ENCODE peak calls at places on chromosome 14, in nine cellular contexts. I, D, W, T, E, G, L, N and F are unnamed samples.

GRCh38 chr14:72619071-72619710 is 274.7 kb downstream of the DPF3 start:
- DNase-seq in L (peak; percentile 58), I (peak; percentile 23), G (no peak), E (no peak), N (no peak), T (no peak), D (peak; percentile 1), W (no peak), F (no peak)

GRCh38 chr14:36129181-36129580 is 47.3 kb downstream of the PTCSC3 start:
- DNase-seq in W (no peak), N (peak; percentile 37), I (no peak), G (no peak), L (no peak), E (peak; percentile 32), T (no peak), D (no peak), F (no peak)

GRCh38 chr14:100680439-100681051 is 46.1 kb upstream of the DLK1 start:
- DNase-seq in N (no peak), G (no peak), I (peak; percentile 68), L (no peak), E (no peak), D (no peak), W (no peak), T (no peak), F (no peak)

GRCh38 chr14:48575772-48576171 is 900.4 kb upstream of the MDGA2 start:
- DNase-seq in D (peak; percentile 10), E (no peak), W (no peak), I (peak; percentile 8), N (no peak), G (no peak), T (no peak), L (no peak), F (no peak)

GRCh38 chr14:67241416-67242362 is at the start of gene PALS1:
- DNase-seq in G (no peak), E (no peak), I (no peak), L (no peak), T (no peak), N (peak; percentile 55), W (no peak), D (peak; percentile 77), F (no peak)

GRCh38 chr14:39469094-39469710 is 37.0 kb upstream of the FBXO33 start:
- DNase-seq in N (no peak), I (peak; percentile 55), L (no peak), E (no peak), D (no peak), T (no peak), G (no peak), W (no peak), F (no peak)

GRCh38 chr14:77303417-77304156 is 17.1 kb downstream of the POMT2 start:
- DNase-seq in D (no peak), E (peak; percentile 96), I (no peak), W (no peak), T (no peak), N (peak; percentile 94), G (no peak), L (no peak), F (no peak)

GRCh38 chr14:102663031-102663430 is 70.6 kb downstream of the RCOR1 start:
- DNase-seq in W (no peak), L (no peak), E (no peak), N (no peak), I (peak; percentile 58), T (no peak), D (no peak), G (no peak), F (no peak)

GRCh38 chr14:64721391-64721791 is 17.2 kb downstream of the PLEKHG3 start:
- DNase-seq in W (peak; percentile 57), E (no peak), G (no peak), T (no peak), D (no peak), I (no peak), N (no peak), L (no peak), F (no peak)

GRCh38 chr14:79510659-79511058 is 700.6 kb downstream of the DIO2 start:
- DNase-seq in W (no peak), D (no peak), G (no peak), L (no peak), N (no peak), T (no peak), E (peak; percentile 25), I (no peak), F (no peak)

GRCh38 chr14:77206877-77207389 is 25.3 kb downstream of the TMEM63C start:
- DNase-seq in W (no peak), N (no peak), G (no peak), T (no peak), I (peak; percentile 42), E (no peak), L (no peak), D (no peak), F (peak; percentile 54)

GRCh38 chr14:76091036-76091435 is 60.7 kb upstream of the GPATCH2L start:
- DNase-seq in G (no peak), N (no peak), T (no peak), D (no peak), W (no peak), L (peak; percentile 90), E (no peak), I (peak; percentile 46), F (no peak)
- TF ChIP-seq CTCF in G (no peak), N (no peak), T (no peak), D (peak; percentile 31), W (no peak), L (no peak), E (peak; percentile 18), I (peak; percentile 47), F (no peak)

GRCh38 chr14:89252887-89253532 is 164.0 kb downstream of the FOXN3 start:
- DNase-seq in E (no peak), N (no peak), G (no peak), D (no peak), L (peak; percentile 60), I (peak; percentile 83), W (no peak), T (no peak), F (no peak)
- TF ChIP-seq CTCF in E (no peak), N (no peak), G (no peak), D (no peak), L (no peak), I (peak; percentile 50), W (no peak), T (no peak), F (no peak)

GRCh38 chr14:88729159-88729558 is 63.6 kb downstream of the EML5 start:
- DNase-seq in D (no peak), N (no peak), L (no peak), G (no peak), T (no peak), W (no peak), I (no peak), E (no peak), F (no peak)
- TF ChIP-seq CTCF in D (peak; percentile 42), N (peak; percentile 8), L (no peak), G (no peak), T (peak; percentile 35), W (no peak), I (peak; percentile 55), E (peak; percentile 10), F (no peak)

GRCh38 chr14:29191092-29191491 is 424.5 kb downstream of the FOXG1 start:
- DNase-seq in G (no peak), I (no peak), T (no peak), L (no peak), N (no peak), E (no peak), W (no peak), D (no peak), F (no peak)
- TF ChIP-seq CTCF in G (no peak), I (no peak), T (no peak), L (no peak), N (no peak), E (no peak), W (no peak), D (no peak), F (no peak)